ENCODE peak calls at places on chromosomes 6 and 20, in six cellular contexts. One of them, this sample, is unnamed.

GRCh38 chr6:6812427-6812826 is 223.9 kb downstream of the LY86 start:
- DNase-seq in tibial nerve: no peak
- DNase-seq in ovary: no peak
- DNase-seq in transverse colon: no peak
- DNase-seq in A549: no peak
- DNase-seq in HepG2: no peak
- DNase-seq in this sample: no peak

GRCh38 chr6:21747441-21747840 is 153.9 kb downstream of the SOX4 start:
- DNase-seq in tibial nerve: no peak
- DNase-seq in ovary: no peak
- DNase-seq in transverse colon: no peak
- DNase-seq in A549: no peak
- DNase-seq in HepG2: no peak
- DNase-seq in this sample: no peak

GRCh38 chr6:79946242-79946641 is 1.1 kb downstream of the ELOVL4 start:
- DNase-seq in tibial nerve: no peak
- DNase-seq in ovary: no peak
- DNase-seq in transverse colon: no peak
- DNase-seq in A549: peak
- DNase-seq in HepG2: peak
- DNase-seq in this sample: no peak

GRCh38 chr6:112176175-112176574 is 78.2 kb downstream of the LAMA4 start:
- DNase-seq in tibial nerve: no peak
- DNase-seq in ovary: no peak
- DNase-seq in transverse colon: no peak
- DNase-seq in A549: no peak
- DNase-seq in HepG2: no peak
- DNase-seq in this sample: no peak

GRCh38 chr6:140436023-140436811 is 1061.8 kb upstream of the CITED2 start:
- DNase-seq in tibial nerve: no peak
- DNase-seq in ovary: no peak
- DNase-seq in transverse colon: no peak
- DNase-seq in A549: no peak
- DNase-seq in HepG2: no peak
- DNase-seq in this sample: no peak

GRCh38 chr6:11437824-11438459 is 99.6 kb upstream of the TMEM170B start:
- DNase-seq in tibial nerve: no peak
- DNase-seq in ovary: no peak
- DNase-seq in transverse colon: no peak
- DNase-seq in A549: no peak
- DNase-seq in HepG2: no peak
- DNase-seq in this sample: no peak

GRCh38 chr20:54267510-54268003 is 59.7 kb downstream of the PFDN4 start:
- DNase-seq in tibial nerve: no peak
- DNase-seq in ovary: no peak
- DNase-seq in transverse colon: no peak
- DNase-seq in A549: no peak
- DNase-seq in HepG2: peak
- DNase-seq in this sample: no peak

GRCh38 chr6:156508923-156509322 is 268.3 kb upstream of the ARID1B start:
- DNase-seq in tibial nerve: no peak
- DNase-seq in ovary: no peak
- DNase-seq in transverse colon: no peak
- DNase-seq in A549: no peak
- DNase-seq in HepG2: no peak
- DNase-seq in this sample: no peak

GRCh38 chr6:130547723-130548122 is 181.9 kb downstream of the TMEM200A start:
- DNase-seq in tibial nerve: no peak
- DNase-seq in ovary: no peak
- DNase-seq in transverse colon: no peak
- DNase-seq in A549: no peak
- DNase-seq in HepG2: no peak
- DNase-seq in this sample: no peak

GRCh38 chr6:40585661-40586269 is 1.4 kb downstream of the LRFN2 start:
- DNase-seq in tibial nerve: no peak
- DNase-seq in ovary: no peak
- DNase-seq in transverse colon: no peak
- DNase-seq in A549: no peak
- DNase-seq in HepG2: no peak
- DNase-seq in this sample: no peak

GRCh38 chr20:63661108-63661507 is 3.0 kb downstream of the RTEL1 start:
- DNase-seq in tibial nerve: no peak
- DNase-seq in ovary: peak
- DNase-seq in transverse colon: no peak
- DNase-seq in A549: no peak
- DNase-seq in HepG2: no peak
- DNase-seq in this sample: no peak

GRCh38 chr20:2101057-2101934 is at the start of gene STK35:
- DNase-seq in tibial nerve: no peak
- DNase-seq in ovary: peak
- DNase-seq in transverse colon: peak
- DNase-seq in A549: peak
- DNase-seq in HepG2: no peak
- DNase-seq in this sample: peak

GRCh38 chr20:58128635-58129625 is 99.5 kb downstream of the ANKRD60 start:
- DNase-seq in tibial nerve: no peak
- DNase-seq in ovary: no peak
- DNase-seq in transverse colon: no peak
- DNase-seq in A549: no peak
- DNase-seq in HepG2: no peak
- DNase-seq in this sample: peak

GRCh38 chr6:108921547-108922331 is 73.5 kb downstream of the ARMC2 start:
- DNase-seq in tibial nerve: peak
- DNase-seq in ovary: peak
- DNase-seq in transverse colon: no peak
- DNase-seq in A549: no peak
- DNase-seq in HepG2: no peak
- DNase-seq in this sample: peak

GRCh38 chr6:7974932-7975763 is 64.6 kb upstream of the TXNDC5 start:
- DNase-seq in tibial nerve: peak
- DNase-seq in ovary: peak
- DNase-seq in transverse colon: peak
- DNase-seq in A549: peak
- DNase-seq in HepG2: peak
- DNase-seq in this sample: peak

GRCh38 chr6:159042003-159042823 is 2.6 kb downstream of the TAGAP start:
- DNase-seq in tibial nerve: peak
- DNase-seq in ovary: peak
- DNase-seq in transverse colon: peak
- DNase-seq in A549: peak
- DNase-seq in HepG2: peak
- DNase-seq in this sample: no peak
- H3K4me3 ChIP-seq in tibial nerve: peak
- H3K4me3 ChIP-seq in ovary: no peak
- H3K4me3 ChIP-seq in transverse colon: no peak
- H3K4me3 ChIP-seq in A549: no peak
- H3K4me3 ChIP-seq in HepG2: no peak
- H3K4me3 ChIP-seq in this sample: peak

GRCh38 chr20:17542481-17542880 is 11.3 kb upstream of the BFSP1 start:
- DNase-seq in tibial nerve: no peak
- DNase-seq in ovary: no peak
- DNase-seq in transverse colon: no peak
- DNase-seq in A549: no peak
- DNase-seq in HepG2: no peak
- DNase-seq in this sample: no peak

GRCh38 chr20:17543531-17543961 is 12.4 kb upstream of the BFSP1 start:
- DNase-seq in tibial nerve: no peak
- DNase-seq in ovary: no peak
- DNase-seq in transverse colon: no peak
- DNase-seq in A549: no peak
- DNase-seq in HepG2: no peak
- DNase-seq in this sample: no peak

GRCh38 chr20:17541996-17542395 is 10.8 kb upstream of the BFSP1 start:
- DNase-seq in tibial nerve: no peak
- DNase-seq in ovary: no peak
- DNase-seq in transverse colon: no peak
- DNase-seq in A549: no peak
- DNase-seq in HepG2: no peak
- DNase-seq in this sample: no peak

GRCh38 chr20:17542993-17543412 is 11.8 kb upstream of the BFSP1 start:
- DNase-seq in tibial nerve: no peak
- DNase-seq in ovary: no peak
- DNase-seq in transverse colon: no peak
- DNase-seq in A549: no peak
- DNase-seq in HepG2: no peak
- DNase-seq in this sample: no peak

DNA sequence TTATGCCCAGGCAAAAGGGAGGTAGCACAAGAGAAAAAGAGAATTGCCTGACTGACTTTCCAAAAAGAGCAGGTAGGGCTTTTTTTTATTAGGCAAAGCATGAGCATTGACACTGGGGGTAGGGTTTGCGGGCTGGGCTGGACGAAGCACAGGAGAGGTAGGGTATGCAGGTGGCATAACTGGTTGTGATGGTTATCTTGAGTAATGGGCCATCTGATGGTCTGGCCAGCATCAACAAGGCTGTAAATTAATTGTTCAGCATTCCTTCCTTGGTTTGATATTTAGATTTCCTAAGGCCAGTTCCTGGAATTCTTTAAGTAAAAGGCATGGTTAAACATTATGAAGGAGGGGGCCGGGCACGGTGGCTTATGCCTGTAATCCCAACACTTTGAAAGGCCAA is 13.9 kb upstream of the BFSP1 start:
- DNase-seq in tibial nerve: no peak
- DNase-seq in ovary: no peak
- DNase-seq in transverse colon: no peak
- DNase-seq in A549: no peak
- DNase-seq in HepG2: no peak
- DNase-seq in this sample: no peak
- TF ChIP-seq EP300 in tibial nerve: no peak
- TF ChIP-seq EP300 in ovary: no peak
- TF ChIP-seq EP300 in transverse colon: no peak
- TF ChIP-seq EP300 in A549: no peak
- TF ChIP-seq EP300 in HepG2: no peak
- TF ChIP-seq EP300 in this sample: no peak

GRCh38 chr6:43181942-43182860 is at the start of gene CUL9:
- DNase-seq in tibial nerve: peak
- DNase-seq in ovary: peak
- DNase-seq in transverse colon: peak
- DNase-seq in A549: peak
- DNase-seq in HepG2: peak
- DNase-seq in this sample: peak

GRCh38 chr6:43184268-43184985 is 2.4 kb downstream of the CUL9 start:
- DNase-seq in tibial nerve: no peak
- DNase-seq in ovary: no peak
- DNase-seq in transverse colon: no peak
- DNase-seq in A549: no peak
- DNase-seq in HepG2: no peak
- DNase-seq in this sample: peak

GRCh38 chr6:43185391-43185790 is 3.4 kb downstream of the CUL9 start:
- DNase-seq in tibial nerve: no peak
- DNase-seq in ovary: no peak
- DNase-seq in transverse colon: no peak
- DNase-seq in A549: no peak
- DNase-seq in HepG2: no peak
- DNase-seq in this sample: no peak

GRCh38 chr6:43181621-43181941 is 415 bp upstream of the CUL9 start:
- DNase-seq in tibial nerve: no peak
- DNase-seq in ovary: no peak
- DNase-seq in transverse colon: no peak
- DNase-seq in A549: no peak
- DNase-seq in HepG2: no peak
- DNase-seq in this sample: no peak

GRCh38 chr6:43183441-43183840 is 1.4 kb downstream of the CUL9 start:
- DNase-seq in tibial nerve: no peak
- DNase-seq in ovary: no peak
- DNase-seq in transverse colon: no peak
- DNase-seq in A549: no peak
- DNase-seq in HepG2: no peak
- DNase-seq in this sample: no peak
- H3K4me3 ChIP-seq in tibial nerve: no peak
- H3K4me3 ChIP-seq in ovary: no peak
- H3K4me3 ChIP-seq in transverse colon: no peak
- H3K4me3 ChIP-seq in A549: no peak
- H3K4me3 ChIP-seq in HepG2: no peak
- H3K4me3 ChIP-seq in this sample: no peak

DNA sequence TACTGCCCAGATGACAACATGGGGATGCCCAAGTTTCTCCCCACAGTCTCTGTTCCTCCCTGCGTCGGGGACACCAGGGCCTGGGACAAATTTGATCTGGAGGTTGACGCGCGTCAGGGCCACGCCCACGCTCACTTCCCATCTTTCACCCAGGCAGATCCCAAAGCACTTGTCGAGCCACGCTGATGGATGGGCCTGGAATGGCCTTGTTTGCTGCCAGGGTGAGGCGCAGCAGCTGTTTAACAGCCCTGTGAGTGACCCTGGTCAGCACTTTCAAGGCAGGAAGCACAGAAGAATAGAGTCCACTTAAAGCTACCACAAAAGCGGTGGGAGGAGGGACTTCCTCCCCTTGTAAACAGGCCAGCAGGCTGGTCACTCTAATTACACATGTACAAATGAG is 324.7 kb upstream of the JARID2 start:
- DNase-seq in tibial nerve: peak
- DNase-seq in ovary: no peak
- DNase-seq in transverse colon: peak
- DNase-seq in A549: no peak
- DNase-seq in HepG2: no peak
- DNase-seq in this sample: no peak
- TF ChIP-seq EP300 in tibial nerve: peak
- TF ChIP-seq EP300 in ovary: no peak
- TF ChIP-seq EP300 in transverse colon: peak
- TF ChIP-seq EP300 in A549: no peak
- TF ChIP-seq EP300 in HepG2: no peak
- TF ChIP-seq EP300 in this sample: no peak

GRCh38 chr6:9405369-9405768 is 970.0 kb upstream of the SLC35B3 start:
- DNase-seq in tibial nerve: no peak
- DNase-seq in ovary: no peak
- DNase-seq in transverse colon: no peak
- DNase-seq in A549: peak
- DNase-seq in HepG2: no peak
- DNase-seq in this sample: no peak
- H3K4me3 ChIP-seq in tibial nerve: no peak
- H3K4me3 ChIP-seq in ovary: no peak
- H3K4me3 ChIP-seq in transverse colon: no peak
- H3K4me3 ChIP-seq in A549: no peak
- H3K4me3 ChIP-seq in HepG2: no peak
- H3K4me3 ChIP-seq in this sample: no peak

GRCh38 chr6:84135291-84135690 is 92.2 kb downstream of the CEP162 start:
- DNase-seq in tibial nerve: no peak
- DNase-seq in ovary: no peak
- DNase-seq in transverse colon: no peak
- DNase-seq in A549: no peak
- DNase-seq in HepG2: no peak
- DNase-seq in this sample: no peak

GRCh38 chr6:84137989-84138575 is 89.4 kb downstream of the CEP162 start:
- DNase-seq in tibial nerve: no peak
- DNase-seq in ovary: no peak
- DNase-seq in transverse colon: no peak
- DNase-seq in A549: no peak
- DNase-seq in HepG2: no peak
- DNase-seq in this sample: no peak

GRCh38 chr6:84139311-84139710 is 88.1 kb downstream of the CEP162 start:
- DNase-seq in tibial nerve: no peak
- DNase-seq in ovary: no peak
- DNase-seq in transverse colon: no peak
- DNase-seq in A549: no peak
- DNase-seq in HepG2: no peak
- DNase-seq in this sample: no peak

GRCh38 chr6:84136364-84137050 is 90.9 kb downstream of the CEP162 start:
- DNase-seq in tibial nerve: no peak
- DNase-seq in ovary: no peak
- DNase-seq in transverse colon: no peak
- DNase-seq in A549: no peak
- DNase-seq in HepG2: no peak
- DNase-seq in this sample: no peak

GRCh38 chr6:84137051-84137375 is 90.4 kb downstream of the CEP162 start:
- DNase-seq in tibial nerve: no peak
- DNase-seq in ovary: no peak
- DNase-seq in transverse colon: no peak
- DNase-seq in A549: no peak
- DNase-seq in HepG2: no peak
- DNase-seq in this sample: no peak
- TF ChIP-seq EP300 in tibial nerve: no peak
- TF ChIP-seq EP300 in ovary: no peak
- TF ChIP-seq EP300 in transverse colon: no peak
- TF ChIP-seq EP300 in A549: no peak
- TF ChIP-seq EP300 in HepG2: no peak
- TF ChIP-seq EP300 in this sample: no peak

This sample was measured in suprapubic skin.